ENCODE peak calls at places on chromosomes 13 and 19, in four cellular contexts. J, F, Z and V are unnamed samples.

GRCh38 chr19:3131168-3131567 is 4.7 kb upstream of the GNA15 start:
- DNase-seq in J (no peak), F (no peak), Z (no peak), V (no peak)

GRCh38 chr13:31037351-31037750 is 104.9 kb downstream of the TEX26 start:
- DNase-seq in J (no peak), F (no peak), Z (no peak), V (no peak)

GRCh38 chr13:26996965-26997752 is 174.5 kb downstream of the USP12 start:
- DNase-seq in J (no peak), F (no peak), Z (no peak), V (no peak)

GRCh38 chr19:46745521-46746280 is at the start of gene FKRP:
- DNase-seq in J (peak; percentile 63), F (no peak), Z (peak; percentile 61), V (peak; percentile 64)

GRCh38 chr13:42964681-42965305 is 27.2 kb downstream of the EPSTI1 start:
- DNase-seq in J (no peak), F (no peak), Z (no peak), V (no peak)

GRCh38 chr13:44259045-44260042 is 114.3 kb upstream of the SERP2 start:
- DNase-seq in J (no peak), F (peak; percentile 34), Z (no peak), V (no peak)

GRCh38 chr13:44425815-44426078 is 52.1 kb downstream of the SERP2 start:
- DNase-seq in J (no peak), F (no peak), Z (no peak), V (no peak)

GRCh38 chr13:62919491-62919890 is 1503.8 kb upstream of the PCDH20 start:
- DNase-seq in J (no peak), F (no peak), Z (no peak), V (no peak)

GRCh38 chr19:5289060-5289990 is 51.3 kb downstream of the PTPRS start:
- DNase-seq in J (no peak), F (no peak), Z (no peak), V (no peak)

GRCh38 chr19:35846038-35846668 is 6.2 kb downstream of the NPHS1 start:
- DNase-seq in J (no peak), F (no peak), Z (peak; percentile 52), V (no peak)

GRCh38 chr13:29908411-29908810 is 58.0 kb upstream of the UBL3 start:
- DNase-seq in J (no peak), F (peak; percentile 79), Z (no peak), V (no peak)

GRCh38 chr19:4909172-4909896 is at the start of gene UHRF1:
- DNase-seq in J (peak; percentile 18), F (no peak), Z (peak; percentile 71), V (no peak)

GRCh38 chr13:97912139-97912535 is 41.3 kb upstream of the IPO5 start:
- DNase-seq in J (no peak), F (no peak), Z (no peak), V (no peak)
- TF ChIP-seq CTCF in J (no peak), F (no peak), Z (no peak), V (no peak)

GRCh38 chr13:52707375-52707774 is 32.2 kb downstream of the CNMD start:
- DNase-seq in J (no peak), F (no peak), Z (no peak), V (peak; percentile 33)
- TF ChIP-seq CTCF in J (no peak), F (no peak), Z (no peak), V (no peak)

GRCh38 chr13:47598340-47598911 is 402.6 kb downstream of the SUCLA2 start:
- DNase-seq in J (no peak), F (peak; percentile 46), Z (no peak), V (no peak)

GRCh38 chr13:47592256-47592655 is 408.8 kb downstream of the SUCLA2 start:
- DNase-seq in J (no peak), F (no peak), Z (no peak), V (no peak)

DNA sequence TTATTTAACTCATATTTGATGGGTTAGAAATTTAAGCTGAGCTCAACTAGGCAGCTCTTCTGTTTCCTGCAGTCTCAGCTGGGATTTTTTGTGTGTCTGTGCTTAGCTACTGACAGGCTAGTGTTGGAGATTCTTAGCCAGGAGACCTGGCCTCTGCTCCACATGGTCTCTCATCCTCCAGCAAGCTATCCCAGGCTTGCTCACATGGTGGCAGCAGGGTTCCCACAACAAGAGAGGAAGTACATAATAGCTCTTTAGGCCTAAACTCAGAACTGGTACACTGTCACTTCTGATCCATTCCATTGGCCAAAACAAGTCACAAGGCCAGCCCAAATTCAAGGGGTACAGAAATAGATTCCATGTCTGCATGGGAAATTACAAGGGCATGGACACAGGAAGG is 406.2 kb downstream of the SUCLA2 start:
- DNase-seq in J (no peak), F (no peak), Z (peak; percentile 23), V (no peak)
- TF ChIP-seq CTCF in J (no peak), F (no peak), Z (peak; percentile 14), V (no peak)

DNA sequence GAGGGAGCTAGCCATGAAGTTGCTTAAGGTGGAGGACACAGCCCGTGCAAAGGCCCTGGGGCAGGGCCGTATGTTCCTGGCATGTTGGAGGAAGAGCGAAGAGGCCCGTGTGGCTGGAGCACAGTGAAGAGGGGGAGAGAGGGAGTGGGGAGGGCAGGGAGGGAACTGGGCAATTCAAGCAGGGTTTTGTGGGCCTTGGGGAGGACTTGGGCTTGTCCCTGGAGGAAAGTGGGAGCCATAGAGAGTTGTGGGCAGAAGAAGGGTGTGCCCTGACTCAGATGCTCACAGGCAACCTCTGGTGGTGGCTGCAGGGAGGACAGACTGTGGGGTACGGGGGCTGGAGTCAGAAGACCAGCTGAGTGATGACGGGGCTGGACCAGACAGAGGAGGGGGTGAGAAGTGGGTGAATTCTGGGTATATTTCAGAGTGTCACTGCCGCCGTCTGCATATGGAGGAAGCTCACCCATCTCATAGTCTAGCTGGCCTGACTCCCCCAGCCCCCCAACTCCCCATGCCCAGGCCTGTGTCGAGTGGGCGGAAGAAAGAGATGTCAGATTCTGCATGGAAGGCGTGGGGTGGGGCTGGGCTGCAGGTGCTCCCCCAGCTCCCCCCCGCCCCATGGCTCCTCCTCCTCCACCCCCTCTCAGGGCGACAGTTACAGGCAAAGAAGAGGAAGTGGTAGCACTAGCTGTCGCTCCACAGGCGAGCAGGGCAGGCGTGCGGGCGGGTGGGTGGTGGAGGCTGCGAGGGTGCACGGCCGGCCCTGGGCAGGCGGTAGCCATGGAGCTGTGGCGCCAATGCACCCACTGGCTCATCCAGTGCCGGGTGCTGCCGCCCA is at the start of gene VAV1:
- DNase-seq in J (no peak), F (no peak), Z (no peak), V (no peak)
- TF ChIP-seq CTCF in J (no peak), F (no peak), Z (no peak), V (no peak)

GRCh38 chr13:98537740-98538139 is 39.2 kb downstream of the STK24 start:
- DNase-seq in J (no peak), F (no peak), Z (no peak), V (no peak)

GRCh38 chr13:98537306-98537705 is 39.6 kb downstream of the STK24 start:
- DNase-seq in J (no peak), F (no peak), Z (no peak), V (no peak)

GRCh38 chr13:98535501-98536357 is 41.2 kb downstream of the STK24 start:
- DNase-seq in J (no peak), F (no peak), Z (no peak), V (no peak)

GRCh38 chr13:98534821-98535220 is 42.1 kb downstream of the STK24 start:
- DNase-seq in J (no peak), F (no peak), Z (no peak), V (no peak)

DNA sequence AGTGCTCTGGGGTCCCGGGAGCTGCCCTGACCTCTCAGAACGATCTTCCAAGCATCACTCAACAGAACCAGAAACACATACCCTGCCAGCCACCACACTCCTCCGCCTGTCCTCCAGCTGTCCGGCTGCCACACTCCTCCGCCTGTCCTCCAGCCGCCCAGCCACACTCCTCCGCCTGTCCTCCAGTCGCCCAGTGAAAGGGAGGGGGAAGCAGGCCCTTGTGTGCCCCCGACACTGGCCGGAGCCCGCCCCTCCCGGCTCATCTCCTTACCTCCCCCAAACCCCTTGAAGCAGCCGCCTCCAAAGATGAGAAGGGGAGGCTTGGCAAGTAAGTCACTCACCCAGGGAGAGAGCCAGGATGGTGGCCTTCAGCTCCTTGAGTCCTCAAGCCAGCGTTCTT is 40.2 kb downstream of the STK24 start:
- DNase-seq in J (no peak), F (no peak), Z (no peak), V (no peak)
- TF ChIP-seq CTCF in J (no peak), F (no peak), Z (no peak), V (no peak)

DNA sequence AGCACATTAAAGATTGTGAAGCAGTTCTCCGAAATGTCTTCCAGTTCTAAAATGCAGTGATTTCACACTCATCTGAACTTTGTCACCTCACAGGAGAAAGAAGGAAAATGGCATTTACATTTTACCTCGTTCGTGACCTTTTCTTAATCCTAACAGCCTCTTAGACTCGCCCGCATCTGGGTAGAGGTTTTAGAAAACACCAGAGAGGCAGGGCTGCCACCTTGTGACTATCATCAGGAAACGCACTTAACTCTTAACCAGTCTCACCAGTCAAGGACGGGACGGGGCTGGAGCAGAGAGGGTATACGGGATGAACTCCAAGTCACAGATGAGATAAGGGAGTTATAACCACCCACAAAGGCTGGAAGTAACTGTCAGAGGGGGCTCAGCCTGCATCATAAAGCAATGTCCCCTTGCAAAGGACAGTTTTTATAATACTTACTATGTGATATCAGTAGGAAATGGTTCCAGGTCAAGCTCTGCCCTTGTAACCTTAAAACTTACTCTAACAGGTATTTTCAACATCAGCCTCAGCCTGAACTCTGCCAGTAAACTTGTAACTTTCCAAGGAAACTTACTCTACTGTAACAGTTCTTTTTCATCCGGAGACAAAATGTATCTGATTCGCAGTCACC is 8.6 kb upstream of the CEACAM6 start:
- DNase-seq in J (no peak), F (peak; percentile 57), Z (peak; percentile 73), V (peak; percentile 41)
- TF ChIP-seq CTCF in J (peak; percentile 62), F (peak; percentile 59), Z (peak; percentile 85), V (peak; percentile 28)